ENCODE peak calls at places on chromosomes 3 and 15, in eight cellular contexts. One of them, this sample, is unnamed.

GRCh38 chr3:59052803-59053411 is 3.1 kb upstream of the CFAP20DC start:
- DNase-seq in A549: no peak
- DNase-seq in NCI-H82: peak
- DNase-seq in suprapubic skin: no peak
- DNase-seq in stimulated activated CD4-positive, alpha-beta T cell treated with anti-CD3 and anti-CD28 coated beads, TNF-alpha, amount 100 ng/mL, for 24 hours: no peak
- DNase-seq in activated CD8-positive, alpha-beta memory T cell treated with anti-CD3 and anti-CD28 coated beads for 48 hours: no peak
- DNase-seq in AG09309: no peak
- DNase-seq in T-cell: no peak
- DNase-seq in this sample: no peak

GRCh38 chr3:193771736-193772135 is 178.7 kb downstream of the OPA1 start:
- DNase-seq in A549: no peak
- DNase-seq in stimulated activated CD4-positive, alpha-beta T cell treated with anti-CD3 and anti-CD28 coated beads, TNF-alpha, amount 100 ng/mL, for 24 hours: no peak
- DNase-seq in NCI-H82: no peak
- DNase-seq in suprapubic skin: no peak
- DNase-seq in T-cell: no peak
- DNase-seq in activated CD8-positive, alpha-beta memory T cell treated with anti-CD3 and anti-CD28 coated beads for 48 hours: no peak
- DNase-seq in AG09309: no peak
- DNase-seq in this sample: no peak

GRCh38 chr15:68789921-68790575 is 30.6 kb downstream of the ANP32A start:
- DNase-seq in AG09309: peak
- DNase-seq in NCI-H82: peak
- DNase-seq in stimulated activated CD4-positive, alpha-beta T cell treated with anti-CD3 and anti-CD28 coated beads, TNF-alpha, amount 100 ng/mL, for 24 hours: no peak
- DNase-seq in activated CD8-positive, alpha-beta memory T cell treated with anti-CD3 and anti-CD28 coated beads for 48 hours: no peak
- DNase-seq in T-cell: no peak
- DNase-seq in suprapubic skin: no peak
- DNase-seq in A549: no peak
- DNase-seq in this sample: no peak

GRCh38 chr3:46667061-46667621 is 26.3 kb downstream of the ALS2CL start:
- DNase-seq in A549: no peak
- DNase-seq in stimulated activated CD4-positive, alpha-beta T cell treated with anti-CD3 and anti-CD28 coated beads, TNF-alpha, amount 100 ng/mL, for 24 hours: no peak
- DNase-seq in T-cell: no peak
- DNase-seq in NCI-H82: no peak
- DNase-seq in activated CD8-positive, alpha-beta memory T cell treated with anti-CD3 and anti-CD28 coated beads for 48 hours: no peak
- DNase-seq in AG09309: no peak
- DNase-seq in suprapubic skin: peak
- DNase-seq in this sample: no peak

GRCh38 chr3:158108596-158108995 is 1.3 kb upstream of the RSRC1 start:
- DNase-seq in stimulated activated CD4-positive, alpha-beta T cell treated with anti-CD3 and anti-CD28 coated beads, TNF-alpha, amount 100 ng/mL, for 24 hours: no peak
- DNase-seq in T-cell: no peak
- DNase-seq in activated CD8-positive, alpha-beta memory T cell treated with anti-CD3 and anti-CD28 coated beads for 48 hours: no peak
- DNase-seq in A549: no peak
- DNase-seq in NCI-H82: no peak
- DNase-seq in suprapubic skin: no peak
- DNase-seq in AG09309: no peak
- DNase-seq in this sample: no peak

GRCh38 chr15:38705421-38706219 is 141.0 kb upstream of the RASGRP1 start:
- DNase-seq in activated CD8-positive, alpha-beta memory T cell treated with anti-CD3 and anti-CD28 coated beads for 48 hours: no peak
- DNase-seq in AG09309: no peak
- DNase-seq in NCI-H82: peak
- DNase-seq in stimulated activated CD4-positive, alpha-beta T cell treated with anti-CD3 and anti-CD28 coated beads, TNF-alpha, amount 100 ng/mL, for 24 hours: no peak
- DNase-seq in T-cell: no peak
- DNase-seq in A549: no peak
- DNase-seq in suprapubic skin: no peak
- DNase-seq in this sample: no peak

GRCh38 chr3:20186600-20187004 is 596 bp upstream of the SGO1 start:
- DNase-seq in T-cell: no peak
- DNase-seq in suprapubic skin: no peak
- DNase-seq in A549: peak
- DNase-seq in activated CD8-positive, alpha-beta memory T cell treated with anti-CD3 and anti-CD28 coated beads for 48 hours: no peak
- DNase-seq in NCI-H82: no peak
- DNase-seq in stimulated activated CD4-positive, alpha-beta T cell treated with anti-CD3 and anti-CD28 coated beads, TNF-alpha, amount 100 ng/mL, for 24 hours: no peak
- DNase-seq in AG09309: no peak
- DNase-seq in this sample: no peak

GRCh38 chr15:66429117-66429516 is 42.4 kb downstream of the MAP2K1 start:
- DNase-seq in stimulated activated CD4-positive, alpha-beta T cell treated with anti-CD3 and anti-CD28 coated beads, TNF-alpha, amount 100 ng/mL, for 24 hours: no peak
- DNase-seq in activated CD8-positive, alpha-beta memory T cell treated with anti-CD3 and anti-CD28 coated beads for 48 hours: no peak
- DNase-seq in NCI-H82: peak
- DNase-seq in AG09309: no peak
- DNase-seq in A549: no peak
- DNase-seq in suprapubic skin: no peak
- DNase-seq in T-cell: no peak
- DNase-seq in this sample: no peak

GRCh38 chr3:50372349-50372748 is 13.0 kb upstream of the TMEM115 start:
- DNase-seq in suprapubic skin: no peak
- DNase-seq in NCI-H82: peak
- DNase-seq in activated CD8-positive, alpha-beta memory T cell treated with anti-CD3 and anti-CD28 coated beads for 48 hours: no peak
- DNase-seq in AG09309: no peak
- DNase-seq in T-cell: no peak
- DNase-seq in A549: no peak
- DNase-seq in stimulated activated CD4-positive, alpha-beta T cell treated with anti-CD3 and anti-CD28 coated beads, TNF-alpha, amount 100 ng/mL, for 24 hours: no peak
- DNase-seq in this sample: no peak

GRCh38 chr3:71659758-71660666 is 65.2 kb downstream of the EIF4E3 start:
- DNase-seq in NCI-H82: no peak
- DNase-seq in T-cell: no peak
- DNase-seq in AG09309: no peak
- DNase-seq in A549: no peak
- DNase-seq in activated CD8-positive, alpha-beta memory T cell treated with anti-CD3 and anti-CD28 coated beads for 48 hours: no peak
- DNase-seq in stimulated activated CD4-positive, alpha-beta T cell treated with anti-CD3 and anti-CD28 coated beads, TNF-alpha, amount 100 ng/mL, for 24 hours: no peak
- DNase-seq in suprapubic skin: no peak
- DNase-seq in this sample: no peak

GRCh38 chr3:166481340-166481739 is 644.1 kb upstream of the BCHE start:
- DNase-seq in T-cell: no peak
- DNase-seq in stimulated activated CD4-positive, alpha-beta T cell treated with anti-CD3 and anti-CD28 coated beads, TNF-alpha, amount 100 ng/mL, for 24 hours: no peak
- DNase-seq in A549: no peak
- DNase-seq in activated CD8-positive, alpha-beta memory T cell treated with anti-CD3 and anti-CD28 coated beads for 48 hours: no peak
- DNase-seq in NCI-H82: no peak
- DNase-seq in suprapubic skin: no peak
- DNase-seq in AG09309: no peak
- DNase-seq in this sample: no peak

GRCh38 chr3:111859061-111859973 is at the start of gene PHLDB2:
- DNase-seq in T-cell: peak
- DNase-seq in suprapubic skin: peak
- DNase-seq in AG09309: peak
- DNase-seq in activated CD8-positive, alpha-beta memory T cell treated with anti-CD3 and anti-CD28 coated beads for 48 hours: peak
- DNase-seq in A549: peak
- DNase-seq in stimulated activated CD4-positive, alpha-beta T cell treated with anti-CD3 and anti-CD28 coated beads, TNF-alpha, amount 100 ng/mL, for 24 hours: peak
- DNase-seq in NCI-H82: peak
- DNase-seq in this sample: no peak

GRCh38 chr15:49191892-49192291 is 21.8 kb downstream of the GALK2 start:
- DNase-seq in NCI-H82: no peak
- DNase-seq in activated CD8-positive, alpha-beta memory T cell treated with anti-CD3 and anti-CD28 coated beads for 48 hours: no peak
- DNase-seq in T-cell: no peak
- DNase-seq in suprapubic skin: no peak
- DNase-seq in AG09309: no peak
- DNase-seq in A549: no peak
- DNase-seq in stimulated activated CD4-positive, alpha-beta T cell treated with anti-CD3 and anti-CD28 coated beads, TNF-alpha, amount 100 ng/mL, for 24 hours: no peak
- DNase-seq in this sample: no peak

GRCh38 chr3:118810499-118811035 is 224.1 kb downstream of the IGSF11 start:
- DNase-seq in stimulated activated CD4-positive, alpha-beta T cell treated with anti-CD3 and anti-CD28 coated beads, TNF-alpha, amount 100 ng/mL, for 24 hours: peak
- DNase-seq in AG09309: no peak
- DNase-seq in suprapubic skin: no peak
- DNase-seq in T-cell: no peak
- DNase-seq in activated CD8-positive, alpha-beta memory T cell treated with anti-CD3 and anti-CD28 coated beads for 48 hours: no peak
- DNase-seq in NCI-H82: peak
- DNase-seq in A549: no peak
- DNase-seq in this sample: no peak

GRCh38 chr3:46716461-46717441 is 918 bp downstream of the PRSS50 start:
- DNase-seq in A549: no peak
- DNase-seq in suprapubic skin: peak
- DNase-seq in activated CD8-positive, alpha-beta memory T cell treated with anti-CD3 and anti-CD28 coated beads for 48 hours: no peak
- DNase-seq in NCI-H82: no peak
- DNase-seq in T-cell: no peak
- DNase-seq in AG09309: no peak
- DNase-seq in stimulated activated CD4-positive, alpha-beta T cell treated with anti-CD3 and anti-CD28 coated beads, TNF-alpha, amount 100 ng/mL, for 24 hours: no peak
- DNase-seq in this sample: no peak

GRCh38 chr3:149969110-149969944 is 1.4 kb downstream of the PFN2 start:
- DNase-seq in T-cell: no peak
- DNase-seq in activated CD8-positive, alpha-beta memory T cell treated with anti-CD3 and anti-CD28 coated beads for 48 hours: no peak
- DNase-seq in NCI-H82: peak
- DNase-seq in AG09309: no peak
- DNase-seq in suprapubic skin: peak
- DNase-seq in A549: peak
- DNase-seq in stimulated activated CD4-positive, alpha-beta T cell treated with anti-CD3 and anti-CD28 coated beads, TNF-alpha, amount 100 ng/mL, for 24 hours: no peak
- DNase-seq in this sample: peak

GRCh38 chr3:128178782-128179473 is 25.6 kb downstream of the EEFSEC start:
- DNase-seq in NCI-H82: no peak
- DNase-seq in T-cell: no peak
- DNase-seq in AG09309: no peak
- DNase-seq in stimulated activated CD4-positive, alpha-beta T cell treated with anti-CD3 and anti-CD28 coated beads, TNF-alpha, amount 100 ng/mL, for 24 hours: no peak
- DNase-seq in suprapubic skin: no peak
- DNase-seq in activated CD8-positive, alpha-beta memory T cell treated with anti-CD3 and anti-CD28 coated beads for 48 hours: no peak
- DNase-seq in A549: no peak
- DNase-seq in this sample: no peak

GRCh38 chr15:24986653-24987052 is 31.9 kb downstream of the SNRPN start:
- DNase-seq in NCI-H82: no peak
- DNase-seq in activated CD8-positive, alpha-beta memory T cell treated with anti-CD3 and anti-CD28 coated beads for 48 hours: no peak
- DNase-seq in suprapubic skin: no peak
- DNase-seq in A549: no peak
- DNase-seq in AG09309: no peak
- DNase-seq in T-cell: no peak
- DNase-seq in stimulated activated CD4-positive, alpha-beta T cell treated with anti-CD3 and anti-CD28 coated beads, TNF-alpha, amount 100 ng/mL, for 24 hours: no peak
- DNase-seq in this sample: no peak

GRCh38 chr3:89867286-89867685 is 759.9 kb downstream of the EPHA3 start:
- DNase-seq in activated CD8-positive, alpha-beta memory T cell treated with anti-CD3 and anti-CD28 coated beads for 48 hours: no peak
- DNase-seq in NCI-H82: no peak
- DNase-seq in AG09309: no peak
- DNase-seq in stimulated activated CD4-positive, alpha-beta T cell treated with anti-CD3 and anti-CD28 coated beads, TNF-alpha, amount 100 ng/mL, for 24 hours: no peak
- DNase-seq in suprapubic skin: no peak
- DNase-seq in A549: no peak
- DNase-seq in T-cell: no peak
- DNase-seq in this sample: no peak

GRCh38 chr3:79809106-79809505 is 41.3 kb upstream of the ROBO1 start:
- DNase-seq in stimulated activated CD4-positive, alpha-beta T cell treated with anti-CD3 and anti-CD28 coated beads, TNF-alpha, amount 100 ng/mL, for 24 hours: no peak
- DNase-seq in A549: no peak
- DNase-seq in activated CD8-positive, alpha-beta memory T cell treated with anti-CD3 and anti-CD28 coated beads for 48 hours: no peak
- DNase-seq in suprapubic skin: no peak
- DNase-seq in AG09309: no peak
- DNase-seq in NCI-H82: no peak
- DNase-seq in T-cell: no peak
- DNase-seq in this sample: no peak

GRCh38 chr3:46701211-46701939 is at the start of gene TMIE:
- DNase-seq in A549: no peak
- DNase-seq in NCI-H82: peak
- DNase-seq in suprapubic skin: no peak
- DNase-seq in AG09309: no peak
- DNase-seq in stimulated activated CD4-positive, alpha-beta T cell treated with anti-CD3 and anti-CD28 coated beads, TNF-alpha, amount 100 ng/mL, for 24 hours: no peak
- DNase-seq in T-cell: no peak
- DNase-seq in activated CD8-positive, alpha-beta memory T cell treated with anti-CD3 and anti-CD28 coated beads for 48 hours: no peak
- DNase-seq in this sample: no peak

GRCh38 chr15:34725565-34725964 is 29.2 kb downstream of the GJD2 start:
- DNase-seq in NCI-H82: no peak
- DNase-seq in stimulated activated CD4-positive, alpha-beta T cell treated with anti-CD3 and anti-CD28 coated beads, TNF-alpha, amount 100 ng/mL, for 24 hours: no peak
- DNase-seq in T-cell: no peak
- DNase-seq in AG09309: no peak
- DNase-seq in A549: no peak
- DNase-seq in activated CD8-positive, alpha-beta memory T cell treated with anti-CD3 and anti-CD28 coated beads for 48 hours: no peak
- DNase-seq in suprapubic skin: no peak
- DNase-seq in this sample: peak

GRCh38 chr3:59469948-59470723 is 420.3 kb upstream of the CFAP20DC start:
- DNase-seq in NCI-H82: no peak
- DNase-seq in stimulated activated CD4-positive, alpha-beta T cell treated with anti-CD3 and anti-CD28 coated beads, TNF-alpha, amount 100 ng/mL, for 24 hours: peak
- DNase-seq in T-cell: no peak
- DNase-seq in activated CD8-positive, alpha-beta memory T cell treated with anti-CD3 and anti-CD28 coated beads for 48 hours: no peak
- DNase-seq in AG09309: no peak
- DNase-seq in A549: no peak
- DNase-seq in suprapubic skin: no peak
- DNase-seq in this sample: peak

GRCh38 chr3:183584246-183584913 is 28.9 kb upstream of the KLHL6 start:
- DNase-seq in AG09309: no peak
- DNase-seq in suprapubic skin: peak
- DNase-seq in activated CD8-positive, alpha-beta memory T cell treated with anti-CD3 and anti-CD28 coated beads for 48 hours: no peak
- DNase-seq in stimulated activated CD4-positive, alpha-beta T cell treated with anti-CD3 and anti-CD28 coated beads, TNF-alpha, amount 100 ng/mL, for 24 hours: no peak
- DNase-seq in A549: no peak
- DNase-seq in T-cell: no peak
- DNase-seq in NCI-H82: peak
- DNase-seq in this sample: no peak

GRCh38 chr3:125119752-125120369 is 64.1 kb upstream of the HEG1 start:
- DNase-seq in NCI-H82: no peak
- DNase-seq in T-cell: no peak
- DNase-seq in AG09309: no peak
- DNase-seq in activated CD8-positive, alpha-beta memory T cell treated with anti-CD3 and anti-CD28 coated beads for 48 hours: no peak
- DNase-seq in stimulated activated CD4-positive, alpha-beta T cell treated with anti-CD3 and anti-CD28 coated beads, TNF-alpha, amount 100 ng/mL, for 24 hours: no peak
- DNase-seq in A549: no peak
- DNase-seq in suprapubic skin: peak
- DNase-seq in this sample: no peak

GRCh38 chr3:66195347-66195783 is 25.4 kb upstream of the SLC25A26 start:
- DNase-seq in suprapubic skin: peak
- DNase-seq in stimulated activated CD4-positive, alpha-beta T cell treated with anti-CD3 and anti-CD28 coated beads, TNF-alpha, amount 100 ng/mL, for 24 hours: peak
- DNase-seq in NCI-H82: peak
- DNase-seq in A549: no peak
- DNase-seq in T-cell: no peak
- DNase-seq in activated CD8-positive, alpha-beta memory T cell treated with anti-CD3 and anti-CD28 coated beads for 48 hours: no peak
- DNase-seq in AG09309: peak
- DNase-seq in this sample: no peak

GRCh38 chr3:71466483-71466882 is 117.0 kb downstream of the FOXP1 start:
- DNase-seq in AG09309: no peak
- DNase-seq in NCI-H82: no peak
- DNase-seq in stimulated activated CD4-positive, alpha-beta T cell treated with anti-CD3 and anti-CD28 coated beads, TNF-alpha, amount 100 ng/mL, for 24 hours: no peak
- DNase-seq in suprapubic skin: no peak
- DNase-seq in A549: peak
- DNase-seq in T-cell: no peak
- DNase-seq in activated CD8-positive, alpha-beta memory T cell treated with anti-CD3 and anti-CD28 coated beads for 48 hours: no peak
- DNase-seq in this sample: no peak

This sample was measured in HS-5.